ENCODE peak calls at places on chromosome X, in eight cellular contexts. G, I, X, R, H, S, W and Y are unnamed samples.

GRCh38 chrX:11462136-11462535 is 168.9 kb downstream of the AMELX start:
- DNase-seq in H (no peak), W (no peak), I (no peak), X (no peak), G (no peak), R (no peak), S (no peak), Y (no peak)

GRCh38 chrX:97531824-97532223 is 648.1 kb downstream of the RPA4 start:
- DNase-seq in W (no peak), X (no peak), I (no peak), R (no peak), G (no peak), H (no peak), S (no peak), Y (no peak)

GRCh38 chrX:39427492-39428289 is 626.4 kb downstream of the MID1IP1 start:
- DNase-seq in G (no peak), R (no peak), I (no peak), H (no peak), X (no peak), S (peak), W (no peak), Y (no peak)

GRCh38 chrX:48956728-48957414 is 536 bp downstream of the OTUD5 start:
- DNase-seq in R (no peak), G (no peak), S (peak), H (peak), W (peak), X (no peak), I (peak), Y (peak)

GRCh38 chrX:21412883-21413282 is 38.7 kb downstream of the CNKSR2 start:
- DNase-seq in X (no peak), H (no peak), G (no peak), I (no peak), W (no peak), R (no peak), S (no peak), Y (no peak)

GRCh38 chrX:118770133-118770760 is 42.8 kb downstream of the IL13RA1 start:
- DNase-seq in I (no peak), H (no peak), X (no peak), W (no peak), S (no peak), R (no peak), G (no peak), Y (no peak)

GRCh38 chrX:21883258-21883657 is 27.5 kb downstream of the YY2 start:
- DNase-seq in I (no peak), H (no peak), G (no peak), X (no peak), S (peak), R (no peak), W (peak), Y (no peak)

GRCh38 chrX:16743604-16744325 is 24.4 kb downstream of the SYAP1 start:
- DNase-seq in S (peak), X (no peak), H (no peak), G (no peak), I (no peak), W (no peak), R (no peak), Y (no peak)

GRCh38 chrX:69158166-69159040 is 6.8 kb downstream of the PJA1 start:
- DNase-seq in I (no peak), R (no peak), G (no peak), X (no peak), S (peak), W (peak), H (no peak), Y (no peak)

GRCh38 chrX:152915541-152916241 is 17.8 kb downstream of the ZNF185 start:
- DNase-seq in W (peak), I (no peak), G (no peak), H (no peak), S (peak), R (no peak), X (peak), Y (no peak)

GRCh38 chrX:150841466-150842197 is 56.8 kb downstream of the CD99L2 start:
- DNase-seq in W (peak), G (no peak), I (no peak), S (peak), X (no peak), R (no peak), H (no peak), Y (no peak)

GRCh38 chrX:39996561-39996960 is 101.2 kb downstream of the BCOR start:
- DNase-seq in G (no peak), W (no peak), H (no peak), R (no peak), I (no peak), S (no peak), X (no peak), Y (no peak)